ENCODE peak calls at places on chromosomes 1 and 21, in four cellular contexts. One of them, this sample, is unnamed.

GRCh38 chr1:248810727-248811513 is 14.8 kb downstream of the SH3BP5L start:
- DNase-seq in AG04450: no peak
- DNase-seq in A549: no peak
- DNase-seq in adrenal gland: peak
- DNase-seq in this sample: no peak

GRCh38 chr21:33650230-33650629 is 7.9 kb downstream of the ITSN1 start:
- DNase-seq in AG04450: no peak
- DNase-seq in A549: no peak
- DNase-seq in adrenal gland: no peak
- DNase-seq in this sample: no peak

GRCh38 chr1:209490013-209490412 is 93.5 kb upstream of the CAMK1G start:
- DNase-seq in AG04450: no peak
- DNase-seq in A549: peak
- DNase-seq in adrenal gland: no peak
- DNase-seq in this sample: no peak

GRCh38 chr1:182317489-182318180 is 74.0 kb downstream of the GLUL start:
- DNase-seq in AG04450: no peak
- DNase-seq in A549: no peak
- DNase-seq in adrenal gland: no peak
- DNase-seq in this sample: no peak

GRCh38 chr1:52365091-52365745 is 787 bp downstream of the CC2D1B start:
- DNase-seq in AG04450: no peak
- DNase-seq in A549: peak
- DNase-seq in adrenal gland: peak
- DNase-seq in this sample: no peak

GRCh38 chr1:26602378-26602959 is 72.9 kb downstream of the RPS6KA1 start:
- DNase-seq in AG04450: no peak
- DNase-seq in A549: peak
- DNase-seq in adrenal gland: peak
- DNase-seq in this sample: no peak

GRCh38 chr1:35079003-35079930 is at the start of gene ZMYM1:
- DNase-seq in AG04450: peak
- DNase-seq in A549: peak
- DNase-seq in adrenal gland: peak
- DNase-seq in this sample: peak

GRCh38 chr1:87794788-87795614 is 466.3 kb downstream of the LMO4 start:
- DNase-seq in AG04450: peak
- DNase-seq in A549: peak
- DNase-seq in adrenal gland: peak
- DNase-seq in this sample: no peak

GRCh38 chr1:64983110-64983509 is 16.8 kb upstream of the JAK1 start:
- DNase-seq in AG04450: no peak
- DNase-seq in A549: peak
- DNase-seq in adrenal gland: peak
- DNase-seq in this sample: no peak

GRCh38 chr21:32771134-32771523 is 426 bp downstream of the PAXBP1 start:
- DNase-seq in AG04450: peak
- DNase-seq in A549: peak
- DNase-seq in adrenal gland: peak
- DNase-seq in this sample: peak

GRCh38 chr21:31872452-31873274 is at the start of gene HUNK:
- DNase-seq in AG04450: no peak
- DNase-seq in A549: peak
- DNase-seq in adrenal gland: peak
- DNase-seq in this sample: peak

GRCh38 chr1:203116048-203116810 is 11.3 kb upstream of the ADORA1 start:
- DNase-seq in AG04450: no peak
- DNase-seq in A549: no peak
- DNase-seq in adrenal gland: no peak
- DNase-seq in this sample: no peak

GRCh38 chr1:157115429-157115838 is 15.8 kb upstream of the ETV3L start:
- DNase-seq in AG04450: no peak
- DNase-seq in A549: no peak
- DNase-seq in adrenal gland: no peak
- DNase-seq in this sample: no peak

GRCh38 chr21:26448751-26449150 is 124.3 kb downstream of the CYYR1 start:
- DNase-seq in AG04450: no peak
- DNase-seq in A549: no peak
- DNase-seq in adrenal gland: no peak
- DNase-seq in this sample: no peak

GRCh38 chr1:201354151-201354900 is 23.2 kb downstream of the TNNT2 start:
- DNase-seq in AG04450: no peak
- DNase-seq in A549: no peak
- DNase-seq in adrenal gland: no peak
- DNase-seq in this sample: no peak

GRCh38 chr21:44462090-44462833 is 7.0 kb downstream of the LRRC3 start:
- DNase-seq in AG04450: no peak
- DNase-seq in A549: no peak
- DNase-seq in adrenal gland: no peak
- DNase-seq in this sample: no peak

GRCh38 chr1:36387141-36387949 is 1.6 kb upstream of the STK40 start:
- DNase-seq in AG04450: no peak
- DNase-seq in A549: no peak
- DNase-seq in adrenal gland: peak
- DNase-seq in this sample: no peak

GRCh38 chr1:242530761-242531160 is 6.3 kb upstream of the PLD5 start:
- DNase-seq in AG04450: no peak
- DNase-seq in A549: no peak
- DNase-seq in adrenal gland: no peak
- DNase-seq in this sample: no peak

GRCh38 chr21:26388731-26389231 is 184.3 kb downstream of the CYYR1 start:
- DNase-seq in AG04450: no peak
- DNase-seq in A549: peak
- DNase-seq in adrenal gland: no peak
- DNase-seq in this sample: no peak

GRCh38 chr1:116819081-116819480 is 64.9 kb downstream of the CD2 start:
- DNase-seq in AG04450: no peak
- DNase-seq in A549: no peak
- DNase-seq in adrenal gland: no peak
- DNase-seq in this sample: no peak

GRCh38 chr21:23686737-23687136 is 1920.5 kb downstream of the MRPL39 start:
- DNase-seq in AG04450: no peak
- DNase-seq in A549: no peak
- DNase-seq in adrenal gland: no peak
- DNase-seq in this sample: no peak

GRCh38 chr1:217274416-217274815 is 356.5 kb downstream of the GPATCH2 start:
- DNase-seq in AG04450: no peak
- DNase-seq in A549: no peak
- DNase-seq in adrenal gland: no peak
- DNase-seq in this sample: no peak

GRCh38 chr21:41851090-41851790 is 27.9 kb downstream of the PRDM15 start:
- DNase-seq in AG04450: no peak
- DNase-seq in A549: no peak
- DNase-seq in adrenal gland: no peak
- DNase-seq in this sample: no peak

GRCh38 chr1:5764959-5765358 is 227.3 kb downstream of the NPHP4 start:
- DNase-seq in AG04450: no peak
- DNase-seq in A549: no peak
- DNase-seq in adrenal gland: no peak
- DNase-seq in this sample: no peak

GRCh38 chr1:15734901-15735300 is 1.2 kb upstream of the SLC25A34 start:
- DNase-seq in AG04450: no peak
- DNase-seq in A549: no peak
- DNase-seq in adrenal gland: no peak
- DNase-seq in this sample: no peak

GRCh38 chr21:18245493-18245967 is 897 bp downstream of the CHODL start:
- DNase-seq in AG04450: no peak
- DNase-seq in A549: no peak
- DNase-seq in adrenal gland: no peak
- DNase-seq in this sample: no peak

GRCh38 chr1:51175278-51175677 is 60.8 kb upstream of the RNF11 start:
- DNase-seq in AG04450: no peak
- DNase-seq in A549: no peak
- DNase-seq in adrenal gland: no peak
- DNase-seq in this sample: no peak

GRCh38 chr1:214101246-214101645 is 113.5 kb downstream of the PROX1 start:
- DNase-seq in AG04450: no peak
- DNase-seq in A549: no peak
- DNase-seq in adrenal gland: no peak
- DNase-seq in this sample: no peak

GRCh38 chr1:9244501-9245229 is 10.1 kb downstream of the H6PD start:
- DNase-seq in AG04450: no peak
- DNase-seq in A549: no peak
- DNase-seq in adrenal gland: no peak
- DNase-seq in this sample: no peak

GRCh38 chr1:10001016-10001665 is 4.1 kb downstream of the RBP7 start:
- DNase-seq in AG04450: no peak
- DNase-seq in A549: no peak
- DNase-seq in adrenal gland: no peak
- DNase-seq in this sample: no peak

GRCh38 chr1:231720652-231721325 is 94.2 kb downstream of the DISC1 start:
- DNase-seq in AG04450: no peak
- DNase-seq in A549: no peak
- DNase-seq in adrenal gland: no peak
- DNase-seq in this sample: no peak

GRCh38 chr1:193662030-193662429 is 475.6 kb upstream of the B3GALT2 start:
- DNase-seq in AG04450: peak
- DNase-seq in A549: no peak
- DNase-seq in adrenal gland: no peak
- DNase-seq in this sample: no peak

GRCh38 chr1:162364498-162364897 is 12.2 kb downstream of the SPATA46 start:
- DNase-seq in AG04450: no peak
- DNase-seq in A549: no peak
- DNase-seq in adrenal gland: no peak
- DNase-seq in this sample: no peak

GRCh38 chr1:21338568-21339401 is 48.5 kb upstream of the ECE1 start:
- DNase-seq in AG04450: peak
- DNase-seq in A549: no peak
- DNase-seq in adrenal gland: peak
- DNase-seq in this sample: no peak

GRCh38 chr1:208942394-208942793 is 641.1 kb upstream of the CAMK1G start:
- DNase-seq in AG04450: no peak
- DNase-seq in A549: no peak
- DNase-seq in adrenal gland: no peak
- DNase-seq in this sample: no peak

GRCh38 chr1:239979469-239979868 is 112.2 kb upstream of the FMN2 start:
- DNase-seq in AG04450: no peak
- DNase-seq in A549: no peak
- DNase-seq in adrenal gland: no peak
- DNase-seq in this sample: no peak

GRCh38 chr1:222994506-222995229 is 148.4 kb downstream of the TLR5 start:
- DNase-seq in AG04450: peak
- DNase-seq in A549: no peak
- DNase-seq in adrenal gland: no peak
- DNase-seq in this sample: no peak

DNA sequence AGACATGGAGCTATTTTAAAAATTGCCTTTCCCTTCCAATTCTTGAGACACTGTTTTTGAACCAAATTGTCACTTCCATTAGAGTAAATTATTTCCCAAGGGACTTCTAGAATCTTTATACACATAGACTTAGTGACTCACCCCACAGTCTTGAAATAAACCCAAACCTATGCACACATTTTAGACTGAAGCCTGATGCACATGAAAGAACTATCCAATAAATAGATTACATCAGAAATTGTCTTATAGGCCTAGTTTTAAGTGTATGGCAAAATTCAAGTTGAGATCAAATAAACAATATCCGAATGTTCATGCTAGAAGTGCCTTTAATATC is 32.2 kb upstream of the ZNF326 start:
- DNase-seq in AG04450: no peak
- DNase-seq in A549: no peak
- DNase-seq in adrenal gland: no peak
- DNase-seq in this sample: no peak
- TF ChIP-seq CTCF in AG04450: no peak
- TF ChIP-seq CTCF in A549: no peak
- TF ChIP-seq CTCF in adrenal gland: no peak
- TF ChIP-seq CTCF in this sample: no peak

GRCh38 chr1:2429780-2430591 is 17.6 kb upstream of the PEX10 start:
- DNase-seq in AG04450: no peak
- DNase-seq in A549: no peak
- DNase-seq in adrenal gland: no peak
- DNase-seq in this sample: no peak
- TF ChIP-seq CTCF in AG04450: peak
- TF ChIP-seq CTCF in A549: peak
- TF ChIP-seq CTCF in adrenal gland: no peak
- TF ChIP-seq CTCF in this sample: no peak

DNA sequence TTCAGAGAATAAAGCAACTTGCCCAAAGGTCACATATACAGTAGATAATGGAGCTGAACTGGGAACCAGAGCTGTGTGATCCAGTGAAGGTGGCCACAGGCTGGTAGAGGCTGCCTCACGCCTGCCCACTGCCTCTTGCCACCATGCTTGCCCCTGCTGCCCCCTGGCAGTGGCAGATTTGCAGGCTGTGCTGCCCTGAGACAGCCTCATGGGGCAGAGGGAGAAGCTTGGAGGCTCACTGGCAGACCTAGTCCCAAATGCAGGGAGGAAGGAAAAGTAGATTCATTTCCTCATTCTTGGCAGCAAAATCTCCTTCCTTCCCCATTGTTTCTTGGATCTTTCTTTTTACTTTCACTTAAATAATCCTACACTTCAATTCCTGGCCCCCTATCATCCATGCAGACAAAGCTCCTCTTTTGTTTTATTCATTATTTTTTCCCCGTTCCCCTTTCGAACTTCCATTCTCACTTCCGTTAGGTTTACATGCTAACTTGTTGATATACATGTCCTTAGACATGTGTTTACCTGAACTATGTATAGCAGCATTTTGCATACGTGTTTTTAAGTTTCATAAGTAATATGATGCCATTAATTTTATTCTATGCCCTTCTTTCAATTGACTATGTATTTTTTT is 66.9 kb upstream of the LYST start:
- DNase-seq in AG04450: no peak
- DNase-seq in A549: peak
- DNase-seq in adrenal gland: peak
- DNase-seq in this sample: no peak
- TF ChIP-seq CTCF in AG04450: no peak
- TF ChIP-seq CTCF in A549: no peak
- TF ChIP-seq CTCF in adrenal gland: peak
- TF ChIP-seq CTCF in this sample: no peak

DNA sequence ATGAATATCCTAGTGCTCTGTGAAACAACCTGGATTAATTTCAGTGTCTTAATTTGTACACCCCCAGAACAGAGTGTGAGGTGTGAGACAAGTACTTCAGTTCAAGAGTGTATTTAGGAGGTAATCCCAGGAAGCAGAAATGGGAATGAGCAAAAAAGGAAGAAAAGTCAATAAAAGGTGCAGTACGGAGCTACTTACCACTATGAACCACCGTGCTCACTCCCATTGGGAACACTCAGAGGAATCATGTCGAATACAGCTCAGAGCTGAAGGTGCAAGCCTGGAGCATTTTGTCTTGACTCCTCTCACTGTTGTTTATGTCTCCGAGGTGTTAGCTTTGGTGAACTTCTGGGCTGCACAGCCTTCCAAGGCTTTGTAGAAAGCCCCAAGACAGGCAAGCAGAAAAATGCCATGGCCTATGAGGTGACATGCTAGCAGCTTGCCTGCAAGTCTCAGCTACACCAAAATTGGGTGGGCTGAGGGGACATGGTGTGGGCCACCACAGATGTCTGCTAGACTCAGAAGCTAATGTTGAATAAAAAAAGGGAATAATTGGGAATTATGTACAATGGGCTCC is 7.4 kb upstream of the SVBP start:
- DNase-seq in AG04450: no peak
- DNase-seq in A549: no peak
- DNase-seq in adrenal gland: no peak
- DNase-seq in this sample: no peak
- TF ChIP-seq CTCF in AG04450: no peak
- TF ChIP-seq CTCF in A549: no peak
- TF ChIP-seq CTCF in adrenal gland: no peak
- TF ChIP-seq CTCF in this sample: no peak

GRCh38 chr1:4694492-4694891 is 40.1 kb downstream of the AJAP1 start:
- DNase-seq in AG04450: no peak
- DNase-seq in A549: no peak
- DNase-seq in adrenal gland: no peak
- DNase-seq in this sample: no peak
- TF ChIP-seq CTCF in AG04450: no peak
- TF ChIP-seq CTCF in A549: no peak
- TF ChIP-seq CTCF in adrenal gland: no peak
- TF ChIP-seq CTCF in this sample: no peak

This sample was measured in mesothelial cell of epicardium.